ENCODE peak calls at places on chromosomes 11 and 22, in five cellular contexts. N, M, T, S and A are unnamed samples.

GRCh38 chr22:26737262-26737661 is 79.9 kb downstream of the MIAT start:
- DNase-seq in S (no peak), M (no peak), N (no peak), T (no peak), A (no peak)

GRCh38 chr11:15539645-15540044 is 424.9 kb downstream of the INSC start:
- DNase-seq in S (no peak), T (no peak), M (no peak), N (no peak), A (no peak)

GRCh38 chr11:123546515-123546914 is 107.9 kb downstream of the SCN3B start:
- DNase-seq in M (no peak), T (peak), N (no peak), S (no peak), A (no peak)

GRCh38 chr11:129937592-129938238 is 42.3 kb upstream of the NFRKB start:
- DNase-seq in S (no peak), T (no peak), N (no peak), M (no peak), A (no peak)

GRCh38 chr22:47990486-47990885 is 1228.0 kb downstream of the TBC1D22A start:
- DNase-seq in S (no peak), T (no peak), N (no peak), M (no peak), A (no peak)

GRCh38 chr11:104736503-104736902 is 161.8 kb downstream of the CASP12 start:
- DNase-seq in T (no peak), S (no peak), N (no peak), M (no peak), A (no peak)

GRCh38 chr11:128929991-128930390 is 12.7 kb downstream of the TP53AIP1 start:
- DNase-seq in T (no peak), S (no peak), M (no peak), N (no peak), A (no peak)

GRCh38 chr11:76806131-76806530 is 23.0 kb downstream of the TSKU start:
- DNase-seq in T (no peak), S (peak), M (no peak), N (no peak), A (no peak)

GRCh38 chr11:80586464-80586863 is 1145.6 kb upstream of the TENM4 start:
- DNase-seq in M (no peak), N (no peak), T (no peak), S (no peak), A (peak)

GRCh38 chr11:69300124-69301032 is 6.4 kb downstream of the MYEOV start:
- DNase-seq in M (no peak), N (no peak), T (peak), S (no peak), A (no peak)

GRCh38 chr22:30890689-30891442 is 77.7 kb downstream of the MORC2 start:
- DNase-seq in S (peak), M (no peak), T (peak), N (no peak), A (peak)

GRCh38 chr11:65646921-65647701 is 9.2 kb downstream of the SIPA1 start:
- DNase-seq in S (no peak), N (no peak), T (no peak), M (no peak), A (no peak)

GRCh38 chr22:30908051-30908461 is 60.5 kb downstream of the MORC2 start:
- DNase-seq in N (no peak), M (no peak), S (no peak), T (peak), A (no peak)

GRCh38 chr22:26526165-26526564 is 13.9 kb upstream of the TFIP11 start:
- DNase-seq in N (no peak), S (no peak), M (no peak), T (no peak), A (no peak)

GRCh38 chr22:23107487-23108323 is 34.1 kb downstream of the RSPH14 start:
- DNase-seq in S (no peak), M (no peak), T (no peak), N (no peak), A (no peak)

GRCh38 chr11:12686246-12687060 is 12.2 kb downstream of the TEAD1 start:
- DNase-seq in T (no peak), N (no peak), S (no peak), M (no peak), A (no peak)

GRCh38 chr22:30582051-30582450 is 7.6 kb upstream of the GAL3ST1 start:
- DNase-seq in S (no peak), N (no peak), T (no peak), M (no peak), A (no peak)

GRCh38 chr22:33354928-33355327 is 296.7 kb upstream of the SYN3 start:
- DNase-seq in N (no peak), T (no peak), M (peak), S (no peak), A (no peak)

GRCh38 chr11:63682045-63682915 is 980 bp downstream of the RTN3 start:
- DNase-seq in N (no peak), T (no peak), M (no peak), S (peak), A (peak)

GRCh38 chr22:17198188-17199130 is 20.8 kb downstream of the ADA2 start:
- DNase-seq in N (no peak), T (no peak), M (no peak), S (peak), A (no peak)

GRCh38 chr11:28673687-28674431 is 565.7 kb downstream of the METTL15 start:
- DNase-seq in S (no peak), M (no peak), N (no peak), T (no peak), A (peak)

GRCh38 chr11:69007978-69008381 is 5.1 kb downstream of the MRGPRF start:
- DNase-seq in M (no peak), T (peak), N (no peak), S (peak), A (no peak)

GRCh38 chr22:44026066-44026629 is 2.0 kb downstream of the PARVB start:
- DNase-seq in N (no peak), T (no peak), M (no peak), S (no peak), A (no peak)

GRCh38 chr11:28342704-28343103 is 234.5 kb downstream of the METTL15 start:
- DNase-seq in S (no peak), N (no peak), M (no peak), T (no peak), A (no peak)

GRCh38 chr11:9651899-9652748 is 11.8 kb upstream of the SWAP70 start:
- DNase-seq in T (no peak), N (no peak), S (no peak), M (no peak), A (no peak)

GRCh38 chr22:30486118-30486517 is 14.3 kb upstream of the SEC14L3 start:
- DNase-seq in N (no peak), S (no peak), M (no peak), T (no peak), A (no peak)

GRCh38 chr11:85685820-85686459 is at the start of gene CCDC89:
- DNase-seq in T (no peak), M (peak), S (peak), N (no peak), A (no peak)

GRCh38 chr11:73430326-73430725 is 54.1 kb downstream of the RELT start:
- DNase-seq in N (no peak), T (no peak), S (no peak), M (no peak), A (no peak)

GRCh38 chr11:65977621-65978390 is 16.3 kb downstream of the SART1 start:
- DNase-seq in M (no peak), S (no peak), N (no peak), T (peak), A (no peak)

GRCh38 chr22:37079668-37080171 is 28.2 kb downstream of the KCTD17 start:
- DNase-seq in T (no peak), M (no peak), S (no peak), N (no peak), A (no peak)

GRCh38 chr11:102253018-102253775 is 64.1 kb upstream of the BIRC3 start:
- DNase-seq in N (no peak), S (no peak), M (no peak), T (no peak), A (no peak)

GRCh38 chr22:39612811-39613548 is 42.4 kb downstream of the CACNA1I start:
- DNase-seq in M (no peak), T (no peak), N (no peak), S (no peak), A (no peak)
- H3K27ac ChIP-seq in M (no peak), T (no peak), N (no peak), S (no peak), A (no peak)

GRCh38 chr22:32144875-32145274 is 14.2 kb downstream of the C22orf42 start:
- DNase-seq in T (no peak), N (no peak), M (no peak), S (no peak), A (no peak)

GRCh38 chr22:32142600-32142999 is 16.5 kb downstream of the C22orf42 start:
- DNase-seq in M (no peak), T (no peak), S (no peak), N (no peak), A (no peak)
- H3K27ac ChIP-seq in M (no peak), T (no peak), S (no peak), N (no peak), A (no peak)

GRCh38 chr11:20373568-20374209 is 10.2 kb downstream of the HTATIP2 start:
- DNase-seq in S (no peak), N (no peak), M (no peak), T (no peak), A (no peak)
- H3K27ac ChIP-seq in S (no peak), N (no peak), M (no peak), T (no peak), A (no peak)

GRCh38 chr11:3094223-3094824 is 37.1 kb upstream of the CARS1 start:
- DNase-seq in S (peak), N (no peak), M (no peak), T (peak), A (no peak)
- H3K27ac ChIP-seq in S (peak), N (no peak), M (no peak), T (no peak), A (no peak)

GRCh38 chr11:71334191-71334590 is 81.8 kb upstream of the SHANK2 start:
- DNase-seq in M (no peak), N (no peak), S (no peak), T (no peak), A (no peak)

GRCh38 chr11:71333473-71333872 is 81.1 kb upstream of the SHANK2 start:
- DNase-seq in M (no peak), S (no peak), T (no peak), N (no peak), A (no peak)

GRCh38 chr11:71338806-71339177 is 86.4 kb upstream of the SHANK2 start:
- DNase-seq in T (no peak), M (peak), N (no peak), S (no peak), A (no peak)

GRCh38 chr11:71336996-71337772 is 84.8 kb upstream of the SHANK2 start:
- DNase-seq in S (no peak), M (no peak), N (no peak), T (no peak), A (no peak)

DNA sequence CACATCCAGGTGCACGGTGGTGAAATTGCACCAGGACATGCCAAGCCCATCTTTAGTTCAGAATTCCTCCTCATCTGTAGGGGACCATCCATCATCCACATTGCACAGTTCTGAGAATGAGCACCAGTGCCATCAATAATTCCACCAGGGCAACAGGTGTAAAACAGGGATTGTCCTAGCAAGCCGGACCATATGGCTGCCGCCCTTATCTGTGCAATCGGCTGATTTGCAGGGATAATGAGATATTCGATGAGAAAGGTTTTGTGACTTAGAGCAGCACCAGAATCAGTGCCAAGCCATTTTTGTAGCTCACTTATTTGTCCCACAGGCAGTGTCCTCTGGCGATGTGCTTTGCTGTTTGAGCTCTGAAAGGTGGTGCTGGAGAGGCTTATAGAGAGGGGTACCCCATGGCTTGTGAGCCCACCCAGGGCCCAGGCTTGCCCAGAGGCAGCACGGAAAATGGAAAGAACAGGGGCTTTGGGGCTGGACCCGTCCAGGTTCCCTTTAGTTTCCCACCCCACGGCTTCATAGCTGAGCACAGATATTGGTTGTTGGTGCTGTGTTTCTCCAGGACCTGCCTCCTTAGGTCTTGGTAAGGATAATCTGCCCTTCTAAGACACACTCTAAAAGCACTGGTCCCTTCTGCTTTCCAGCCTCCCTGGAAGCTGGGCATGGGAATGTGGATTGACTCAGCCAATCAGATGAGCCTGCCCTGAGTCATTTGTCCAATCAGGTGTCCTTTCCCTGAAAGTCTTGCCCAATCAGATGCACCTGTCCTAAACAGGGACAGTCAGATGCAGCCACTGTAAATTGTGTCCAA is 84.0 kb upstream of the SHANK2 start:
- DNase-seq in M (no peak), N (no peak), T (no peak), S (no peak), A (peak)
- H3K27ac ChIP-seq in M (no peak), N (no peak), T (no peak), S (no peak), A (no peak)

GRCh38 chr22:24208012-24208749 is 26.9 kb downstream of the SUSD2 start:
- DNase-seq in T (peak), M (peak), N (peak), S (peak), A (peak)

GRCh38 chr22:24201681-24202590 is 20.6 kb downstream of the SUSD2 start:
- DNase-seq in T (no peak), M (no peak), N (no peak), S (no peak), A (peak)

GRCh38 chr22:24209016-24209415 is 27.7 kb downstream of the SUSD2 start:
- DNase-seq in M (no peak), T (no peak), S (no peak), N (no peak), A (no peak)

GRCh38 chr22:24207264-24208011 is 26.2 kb downstream of the SUSD2 start:
- DNase-seq in S (no peak), T (no peak), N (no peak), M (no peak), A (no peak)

GRCh38 chr22:24205438-24206189 is 24.3 kb downstream of the SUSD2 start:
- DNase-seq in T (no peak), N (no peak), M (no peak), S (no peak), A (no peak)
- H3K27ac ChIP-seq in T (peak), N (peak), M (no peak), S (no peak), A (no peak)

GRCh38 chr11:75324189-75324588 is 27.3 kb downstream of the ARRB1 start:
- DNase-seq in T (no peak), S (no peak), N (no peak), M (no peak), A (no peak)

GRCh38 chr11:75326439-75326810 is 25.0 kb downstream of the ARRB1 start:
- DNase-seq in M (no peak), N (no peak), T (no peak), S (no peak), A (no peak)

GRCh38 chr11:75325713-75326438 is 25.6 kb downstream of the ARRB1 start:
- DNase-seq in T (peak), N (peak), M (peak), S (peak), A (peak)

GRCh38 chr11:75323609-75324008 is 27.9 kb downstream of the ARRB1 start:
- DNase-seq in T (no peak), S (no peak), N (no peak), M (no peak), A (no peak)

DNA sequence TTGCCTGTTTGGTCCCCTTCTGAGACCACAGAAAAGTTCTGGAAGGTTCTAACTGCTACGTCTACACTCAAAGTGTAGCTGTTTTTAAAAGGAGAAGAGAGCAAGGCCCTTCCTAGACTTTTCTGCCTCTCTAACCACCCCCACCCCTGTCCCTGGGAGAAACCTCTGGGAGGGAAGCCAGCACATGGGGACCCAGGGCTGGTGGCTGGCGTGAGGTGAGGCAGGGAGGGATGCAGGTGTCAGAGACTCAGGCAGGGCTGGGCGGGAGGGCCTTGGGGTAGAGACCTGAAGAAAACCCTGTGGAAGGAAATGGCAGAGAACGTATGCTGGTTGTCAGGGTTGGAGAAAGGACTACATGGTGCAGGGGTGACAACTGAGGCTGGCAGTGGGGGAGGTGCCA is 26.7 kb downstream of the ARRB1 start:
- DNase-seq in S (no peak), N (no peak), T (no peak), M (no peak), A (no peak)
- H3K27ac ChIP-seq in S (peak), N (no peak), T (no peak), M (no peak), A (no peak)

GRCh38 chr11:16959528-16960100 is 54.6 kb downstream of the PLEKHA7 start:
- DNase-seq in T (no peak), M (no peak), N (no peak), S (no peak), A (no peak)
- H3K27ac ChIP-seq in T (no peak), M (no peak), N (no peak), S (no peak), A (no peak)

GRCh38 chr11:20980736-20981135 is 311.4 kb downstream of the NELL1 start:
- DNase-seq in M (no peak), T (no peak), S (no peak), N (no peak), A (no peak)
- H3K27ac ChIP-seq in M (no peak), T (no peak), S (no peak), N (no peak), A (no peak)